ENCODE peak calls at places on chromosome 19, in ten cellular contexts. O is H7, H is lower leg skin, U is cardiac muscle cell, Q is dorsolateral prefrontal cortex, Z is A549, V is upper lobe of right lung, W is AG09309, F is SJSA1, X is lung. I is an unnamed sample.

GRCh38 chr19:47421844-47422395 is 2.6 kb upstream of the MEIS3 start:
- DNase-seq in Z (no peak), U (peak), H (no peak), X (no peak), W (no peak), V (no peak), Q (no peak), O (peak), F (no peak), I (no peak)

GRCh38 chr19:9970481-9970880 is 34.2 kb upstream of the OLFM2 start:
- DNase-seq in O (peak), U (no peak), H (no peak), Q (no peak), X (no peak), F (no peak), V (no peak), W (no peak), Z (no peak), I (no peak)

GRCh38 chr19:9735986-9736385 is 32.6 kb downstream of the ZNF846 start:
- DNase-seq in H (no peak), F (no peak), V (no peak), Q (no peak), O (peak), X (no peak), W (no peak), Z (no peak), U (no peak), I (no peak)

GRCh38 chr19:13085673-13086072 is 17.0 kb downstream of the LYL1 start:
- DNase-seq in X (peak), Q (no peak), U (peak), F (no peak), V (peak), W (no peak), O (no peak), Z (no peak), H (no peak), I (no peak)

GRCh38 chr19:22606212-22606553 is 27.9 kb upstream of the ZNF492 start:
- DNase-seq in Q (no peak), Z (no peak), O (no peak), W (no peak), H (peak), V (no peak), U (no peak), X (peak), F (no peak), I (no peak)

GRCh38 chr19:6738726-6739389 is 622 bp upstream of the TRIP10 start:
- DNase-seq in F (peak), Q (no peak), W (no peak), H (peak), V (peak), Z (no peak), O (peak), U (peak), X (peak), I (peak)

GRCh38 chr19:588093-588742 is 1.5 kb upstream of the HCN2 start:
- DNase-seq in X (no peak), V (peak), H (peak), W (no peak), Z (peak), Q (peak), U (peak), O (peak), F (peak), I (no peak)

GRCh38 chr19:19445911-19446361 is 40.5 kb downstream of the GATAD2A start:
- DNase-seq in Q (no peak), H (no peak), V (no peak), W (no peak), X (no peak), F (no peak), O (no peak), U (no peak), Z (no peak), I (no peak)

GRCh38 chr19:38055040-38055439 is 148.0 kb downstream of the SIPA1L3 start:
- DNase-seq in X (no peak), V (no peak), U (no peak), H (no peak), O (peak), Z (no peak), W (no peak), Q (no peak), F (no peak), I (no peak)

GRCh38 chr19:57587529-57587928 is 3.6 kb downstream of the ZIK1 start:
- DNase-seq in V (no peak), Z (no peak), Q (no peak), H (no peak), O (no peak), U (no peak), X (no peak), W (peak), F (peak), I (no peak)

GRCh38 chr19:8302357-8302691 is 5.8 kb downstream of the CD320 start:
- DNase-seq in V (peak), O (no peak), F (no peak), U (no peak), X (peak), H (peak), Z (no peak), W (no peak), Q (no peak), I (no peak)

GRCh38 chr19:49132974-49133609 is 13.7 kb downstream of the PPFIA3 start:
- DNase-seq in V (peak), F (no peak), Q (no peak), H (no peak), O (peak), Z (no peak), W (no peak), X (no peak), U (peak), I (no peak)

GRCh38 chr19:6705931-6706632 is 14.4 kb downstream of the C3 start:
- DNase-seq in X (no peak), V (peak), U (no peak), Z (no peak), F (no peak), H (no peak), Q (no peak), W (no peak), O (no peak), I (no peak)

GRCh38 chr19:3058009-3058820 is 4.1 kb downstream of the TLE5 start:
- DNase-seq in H (no peak), V (no peak), Z (no peak), F (no peak), X (no peak), W (no peak), Q (no peak), O (peak), U (no peak), I (no peak)

GRCh38 chr19:34145741-34146202 is 26.5 kb upstream of the LSM14A start:
- DNase-seq in O (peak), X (peak), Z (peak), H (no peak), V (no peak), Q (peak), U (peak), F (peak), W (peak), I (peak)

GRCh38 chr19:37654525-37654832 is 786 bp downstream of the ZFP30 start:
- DNase-seq in V (no peak), F (no peak), X (no peak), O (peak), U (peak), H (no peak), W (no peak), Q (no peak), Z (no peak), I (peak)

GRCh38 chr19:23665651-23666410 is 21.2 kb downstream of the ZNF675 start:
- DNase-seq in V (no peak), W (no peak), F (no peak), U (no peak), O (no peak), Q (no peak), X (no peak), Z (no peak), H (no peak), I (no peak)

GRCh38 chr19:49331616-49332055 is 3.6 kb upstream of the CD37 start:
- DNase-seq in Q (peak), O (peak), F (peak), W (no peak), Z (peak), X (no peak), V (peak), H (peak), U (peak), I (no peak)

GRCh38 chr19:6572217-6572616 is 18.7 kb downstream of the CD70 start:
- DNase-seq in U (no peak), Q (peak), O (no peak), W (no peak), F (no peak), H (no peak), X (peak), Z (no peak), V (no peak), I (no peak)

GRCh38 chr19:19138110-19138981 is at the start of gene TMEM161A:
- DNase-seq in Q (peak), U (peak), W (peak), X (peak), H (peak), V (peak), O (peak), F (peak), Z (peak), I (peak)

GRCh38 chr19:47623921-47624391 is 15.0 kb downstream of the BICRA start:
- DNase-seq in Z (no peak), O (no peak), U (peak), Q (no peak), W (no peak), H (no peak), F (no peak), V (no peak), X (no peak), I (no peak)

GRCh38 chr19:11921852-11922495 is 2.9 kb upstream of the ZNF700 start:
- DNase-seq in Q (no peak), H (no peak), U (peak), O (no peak), X (no peak), W (no peak), F (no peak), Z (no peak), V (no peak), I (no peak)

GRCh38 chr19:42515241-42515832 is 12.9 kb downstream of the CEACAM1 start:
- DNase-seq in F (no peak), X (no peak), V (no peak), O (no peak), H (no peak), U (no peak), W (no peak), Q (no peak), Z (no peak), I (no peak)

GRCh38 chr19:6425732-6426686 is 1.4 kb upstream of the KHSRP start:
- DNase-seq in X (no peak), V (no peak), Q (no peak), U (no peak), F (no peak), H (peak), O (peak), W (no peak), Z (no peak), I (no peak)

GRCh38 chr19:45071969-45072790 is 4.1 kb downstream of the ZNF296 start:
- DNase-seq in X (peak), Z (no peak), O (peak), F (no peak), Q (no peak), H (no peak), U (no peak), W (no peak), V (no peak), I (no peak)

GRCh38 chr19:45075215-45076028 is 856 bp downstream of the ZNF296 start:
- DNase-seq in V (peak), F (no peak), U (peak), Z (peak), X (peak), Q (no peak), W (no peak), O (peak), H (peak), I (no peak)

GRCh38 chr19:45076851-45077730 is 813 bp upstream of the ZNF296 start:
- DNase-seq in W (no peak), Z (no peak), H (no peak), U (no peak), V (no peak), X (no peak), O (peak), F (no peak), Q (no peak), I (no peak)

GRCh38 chr19:45076029-45076850 is at the start of gene ZNF296:
- DNase-seq in X (peak), H (peak), V (peak), Q (no peak), O (peak), U (peak), F (no peak), W (no peak), Z (peak), I (peak)

DNA sequence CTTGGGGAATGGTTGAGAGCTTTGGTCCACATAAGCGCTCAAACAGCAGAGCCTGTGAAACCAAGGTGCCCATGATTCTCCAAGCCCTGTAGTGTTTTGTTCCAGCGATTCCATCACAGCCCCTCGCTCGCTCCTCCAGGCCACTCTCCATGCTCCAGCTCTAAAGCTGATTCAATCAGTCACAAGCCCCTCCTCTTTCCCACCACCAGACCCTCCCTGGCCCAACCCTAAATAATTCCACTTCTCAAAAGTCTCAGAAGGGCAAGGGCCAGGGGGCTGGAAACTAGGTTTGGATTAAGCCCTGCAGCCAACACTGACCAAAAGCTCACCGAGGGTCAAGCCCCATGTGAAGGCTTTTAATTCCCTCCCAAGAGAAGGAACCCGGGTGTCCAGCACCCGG is 1.5 kb downstream of the ZNF296 start:
- DNase-seq in F (no peak), V (no peak), Q (no peak), W (no peak), X (no peak), U (no peak), Z (no peak), H (no peak), O (peak), I (no peak)
- H3K4me3 ChIP-seq in F (no peak), V (peak), Q (no peak), W (no peak), X (no peak), U (no peak), Z (peak), H (no peak), O (peak), I (peak)

DNA sequence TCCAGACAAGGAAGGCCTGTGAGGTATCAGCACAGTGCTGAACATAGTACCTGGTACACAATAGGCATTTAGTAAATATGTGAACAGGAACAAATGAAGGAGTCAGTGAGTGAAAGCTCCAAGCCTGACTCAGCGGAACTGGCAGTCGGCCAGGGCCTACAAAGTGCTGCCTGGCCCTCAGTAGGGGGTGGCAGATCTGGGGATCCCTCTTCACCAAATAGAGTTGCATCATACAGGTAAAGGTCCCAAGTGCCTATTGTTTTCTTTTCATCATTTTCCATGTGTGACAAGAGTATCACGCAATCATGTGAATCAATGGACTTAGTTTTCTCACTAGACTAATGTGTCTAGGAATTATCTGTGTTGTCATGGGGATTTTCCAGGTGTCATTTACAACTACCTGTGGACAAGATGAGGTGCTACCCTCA is 9.2 kb downstream of the CYP2B6 start:
- DNase-seq in O (no peak), F (no peak), U (no peak), X (peak), Q (no peak), W (no peak), Z (peak), V (peak), H (peak), I (no peak)
- H3K4me3 ChIP-seq in O (no peak), F (no peak), U (no peak), X (no peak), Q (no peak), W (no peak), Z (no peak), V (no peak), H (no peak), I (no peak)

GRCh38 chr19:45440873-45441654 is 17.3 kb upstream of the ERCC1 start:
- DNase-seq in O (no peak), H (no peak), W (no peak), Q (no peak), F (no peak), Z (peak), U (peak), X (no peak), V (no peak), I (no peak)
- H3K4me3 ChIP-seq in O (no peak), H (no peak), W (no peak), Q (no peak), F (no peak), Z (no peak), U (no peak), X (no peak), V (no peak), I (no peak)

GRCh38 chr19:18000981-18001836 is 6.8 kb upstream of the ARRDC2 start:
- DNase-seq in Q (peak), U (peak), H (peak), F (peak), Z (peak), W (peak), V (peak), X (peak), O (peak), I (no peak)
- H3K4me3 ChIP-seq in Q (peak), U (peak), H (peak), F (peak), Z (peak), W (peak), V (peak), X (peak), O (peak), I (peak)

GRCh38 chr19:36528921-36529518 is 949 bp upstream of the ZNF260 start:
- DNase-seq in Q (no peak), W (no peak), V (no peak), H (no peak), O (peak), Z (no peak), X (no peak), U (peak), F (no peak), I (no peak)

GRCh38 chr19:36524617-36525016 is 3.5 kb downstream of the ZNF260 start:
- DNase-seq in Z (no peak), W (no peak), X (no peak), F (no peak), U (no peak), V (no peak), H (no peak), Q (no peak), O (no peak), I (no peak)

GRCh38 chr19:36527873-36528193 is 238 bp downstream of the ZNF260 start:
- DNase-seq in V (no peak), F (no peak), X (no peak), Z (no peak), U (no peak), W (no peak), O (no peak), Q (no peak), H (no peak), I (no peak)

GRCh38 chr19:36528194-36528920 is at the start of gene ZNF260:
- DNase-seq in U (peak), F (peak), V (peak), H (peak), Z (peak), X (peak), W (peak), Q (peak), O (peak), I (peak)

GRCh38 chr19:36526581-36526980 is 1.5 kb downstream of the ZNF260 start:
- DNase-seq in V (no peak), W (no peak), O (no peak), H (no peak), U (no peak), F (no peak), Q (no peak), X (no peak), Z (no peak), I (no peak)
- H3K4me3 ChIP-seq in V (no peak), W (no peak), O (no peak), H (no peak), U (peak), F (no peak), Q (no peak), X (no peak), Z (no peak), I (no peak)

GRCh38 chr19:1791879-1792278 is 20.2 kb downstream of the ATP8B3 start:
- DNase-seq in H (no peak), U (no peak), O (no peak), Z (no peak), X (no peak), F (no peak), W (no peak), V (no peak), Q (no peak), I (no peak)

GRCh38 chr19:1794424-1795185 is 17.5 kb downstream of the ATP8B3 start:
- DNase-seq in Z (no peak), F (no peak), Q (no peak), W (no peak), O (peak), H (no peak), U (no peak), X (no peak), V (peak), I (no peak)

GRCh38 chr19:1799695-1800342 is 12.3 kb downstream of the ATP8B3 start:
- DNase-seq in W (no peak), X (no peak), Z (no peak), U (no peak), F (no peak), V (no peak), H (no peak), O (no peak), Q (no peak), I (no peak)

DNA sequence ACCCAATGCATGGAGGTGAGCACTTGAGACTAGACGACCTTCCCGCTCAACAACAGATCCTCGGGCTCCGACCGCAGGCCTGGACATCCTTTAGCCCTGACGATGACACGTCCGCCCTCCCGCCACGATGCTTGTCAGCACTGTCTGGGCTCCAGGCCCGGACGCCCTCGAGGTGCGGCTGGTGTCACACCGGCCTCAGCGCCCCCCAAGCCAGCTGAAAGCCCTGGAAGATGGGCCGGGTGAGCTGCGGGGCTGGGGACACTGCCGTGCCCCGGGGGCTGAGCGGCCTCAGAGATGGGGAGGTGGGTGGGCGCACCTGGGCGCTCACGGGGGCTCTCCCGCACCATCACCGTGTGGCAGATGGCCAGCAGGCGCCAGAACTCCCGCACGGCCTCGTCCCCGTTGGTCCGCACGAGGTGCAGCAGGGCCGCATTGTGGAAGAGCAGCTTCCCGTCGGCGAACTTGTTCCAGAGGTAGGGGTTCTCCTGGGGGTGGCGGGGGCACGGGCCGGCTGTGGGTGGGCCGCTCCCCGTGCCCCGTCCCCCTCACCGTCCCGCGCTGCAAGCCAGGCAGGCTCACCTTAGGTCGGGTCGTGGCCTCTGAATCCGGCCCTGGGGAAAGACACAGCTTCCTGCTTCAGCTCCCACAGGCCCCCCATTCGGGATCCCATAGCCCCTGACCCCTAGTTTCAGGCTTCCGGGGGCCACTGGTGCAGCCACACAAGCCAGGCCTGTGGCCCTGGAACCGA is 15.5 kb downstream of the ATP8B3 start:
- DNase-seq in Z (no peak), O (no peak), H (no peak), U (no peak), W (no peak), X (no peak), F (no peak), V (no peak), Q (no peak), I (no peak)
- H3K4me3 ChIP-seq in Z (no peak), O (no peak), H (no peak), U (no peak), W (no peak), X (no peak), F (no peak), V (no peak), Q (no peak), I (no peak)

GRCh38 chr19:39405261-39405912 is 1.3 kb upstream of the ZFP36 start:
- DNase-seq in U (no peak), F (no peak), Z (peak), H (no peak), O (no peak), W (no peak), Q (no peak), V (no peak), X (peak), I (no peak)

GRCh38 chr19:39403331-39404312 is 3.0 kb upstream of the ZFP36 start:
- DNase-seq in W (peak), H (peak), U (peak), O (peak), V (peak), Z (peak), X (peak), F (peak), Q (peak), I (peak)

GRCh38 chr19:39401549-39402416 is 4.9 kb upstream of the ZFP36 start:
- DNase-seq in Z (peak), F (no peak), X (peak), V (peak), U (no peak), O (no peak), Q (peak), H (peak), W (no peak), I (no peak)

GRCh38 chr19:39400997-39401548 is 5.6 kb upstream of the ZFP36 start:
- DNase-seq in U (no peak), W (no peak), Z (peak), X (no peak), Q (no peak), H (no peak), O (no peak), V (no peak), F (no peak), I (no peak)

GRCh38 chr19:39402417-39403297 is 4.0 kb upstream of the ZFP36 start:
- DNase-seq in H (peak), W (peak), U (peak), F (peak), X (peak), Z (peak), O (peak), V (peak), Q (peak), I (peak)
- H3K4me3 ChIP-seq in H (peak), W (peak), U (peak), F (peak), X (peak), Z (peak), O (peak), V (peak), Q (peak), I (peak)